ENCODE peak calls at places on chromosomes 2 and 18, in ten cellular contexts. Z, W, O, S, U, Y, X, H, Q and T are unnamed samples.

GRCh38 chr2:188439986-188440385 is 148.3 kb downstream of the GULP1 start:
- DNase-seq in O (no peak), W (no peak), U (no peak), S (no peak), X (no peak), Q (no peak), Y (no peak), H (no peak), Z (no peak), T (no peak)

GRCh38 chr18:61546598-61546997 is 213.4 kb downstream of the CDH20 start:
- DNase-seq in Q (no peak), U (no peak), X (no peak), S (no peak), O (no peak), W (peak; percentile 59), H (peak; percentile 77), Z (no peak), Y (peak; percentile 66), T (no peak)

GRCh38 chr18:43422483-43422882 is 145.2 kb upstream of the SYT4 start:
- DNase-seq in X (no peak), O (no peak), Q (no peak), Y (no peak), Z (peak; percentile 0), W (peak; percentile 0), H (no peak), S (peak; percentile 57), U (no peak), T (no peak)

GRCh38 chr2:95530734-95531133 is 46.2 kb upstream of the TRIM43B start:
- DNase-seq in O (no peak), X (no peak), Y (peak; percentile 79), Q (no peak), Z (no peak), S (no peak), H (peak; percentile 54), U (no peak), W (peak; percentile 39), T (no peak)

GRCh38 chr2:213723051-213723560 is 438.8 kb downstream of the SPAG16 start:
- DNase-seq in Y (no peak), H (no peak), U (no peak), Q (no peak), W (no peak), O (no peak), X (no peak), S (peak; percentile 80), Z (no peak), T (no peak)

GRCh38 chr2:71603851-71604708 is 150.7 kb downstream of the DYSF start:
- DNase-seq in O (no peak), H (no peak), Y (no peak), S (no peak), Q (peak; percentile 26), Z (no peak), U (no peak), W (no peak), X (no peak), T (no peak)

GRCh38 chr2:16035747-16036745 is 95.7 kb downstream of the MYCN start:
- DNase-seq in X (no peak), Q (no peak), U (no peak), Z (no peak), O (no peak), Y (no peak), W (no peak), S (peak; percentile 27), H (no peak), T (no peak)

GRCh38 chr18:22467760-22468553 is 50.2 kb upstream of the CTAGE1 start:
- DNase-seq in H (peak; percentile 82), Y (peak; percentile 99), Q (no peak), U (no peak), O (no peak), W (peak; percentile 94), S (no peak), Z (peak; percentile 88), X (no peak), T (no peak)

GRCh38 chr2:26477126-26477910 is 606 bp downstream of the OTOF start:
- DNase-seq in Q (no peak), U (no peak), S (no peak), X (no peak), Y (no peak), W (no peak), O (no peak), H (peak; percentile 16), Z (no peak), T (no peak)

GRCh38 chr2:10532631-10533101 is 84.5 kb upstream of the ODC1 start:
- DNase-seq in S (no peak), Z (no peak), H (no peak), U (no peak), Y (no peak), W (peak; percentile 41), Q (no peak), O (no peak), X (no peak), T (no peak)

GRCh38 chr2:120388222-120389035 is 42.5 kb downstream of the INHBB start:
- DNase-seq in S (no peak), H (no peak), Z (no peak), O (peak; percentile 2), X (no peak), Q (peak; percentile 32), Y (no peak), U (no peak), W (no peak), T (no peak)

GRCh38 chr2:88690591-88691338 is 708 bp upstream of the RPIA start:
- DNase-seq in Q (peak; percentile 57), U (peak; percentile 9), S (no peak), Y (no peak), X (no peak), O (peak; percentile 60), W (no peak), H (no peak), Z (peak; percentile 55), T (no peak)

GRCh38 chr2:24613154-24613814 is 122.2 kb downstream of the NCOA1 start:
- DNase-seq in S (peak; percentile 91), O (no peak), X (no peak), Z (peak; percentile 25), Y (peak; percentile 83), Q (no peak), W (no peak), H (peak; percentile 35), U (peak; percentile 4), T (peak; percentile 31)

GRCh38 chr2:144357623-144358400 is 162.1 kb downstream of the ZEB2 start:
- DNase-seq in X (no peak), Z (peak; percentile 92), H (peak; percentile 90), U (peak; percentile 25), Q (no peak), W (peak; percentile 96), S (peak; percentile 96), Y (peak; percentile 97), O (no peak), T (no peak)

GRCh38 chr2:133293544-133294270 is 274.6 kb downstream of the NCKAP5 start:
- DNase-seq in U (no peak), Z (no peak), Q (no peak), H (peak; percentile 47), W (no peak), O (no peak), Y (peak; percentile 89), X (no peak), S (no peak), T (no peak)

GRCh38 chr18:21257383-21257782 is 15.4 kb downstream of the GREB1L start:
- DNase-seq in S (no peak), H (peak; percentile 52), W (peak; percentile 61), U (no peak), Z (peak; percentile 1), X (no peak), Q (no peak), O (no peak), Y (peak; percentile 11), T (no peak)

GRCh38 chr2:19473415-19473814 is 115.0 kb upstream of the OSR1 start:
- DNase-seq in W (no peak), U (no peak), O (no peak), Y (no peak), X (no peak), S (no peak), Z (no peak), Q (no peak), H (no peak), T (no peak)

GRCh38 chr2:37335604-37336003 is 8.8 kb upstream of the QPCT start:
- DNase-seq in Z (no peak), H (no peak), U (no peak), O (no peak), W (no peak), S (no peak), X (no peak), Q (no peak), Y (no peak), T (no peak)

GRCh38 chr18:58624011-58624410 is 4.9 kb downstream of the ALPK2 start:
- DNase-seq in Z (no peak), X (no peak), S (no peak), O (no peak), Y (no peak), Q (no peak), W (no peak), U (no peak), H (no peak), T (no peak)

GRCh38 chr2:63053889-63054725 is 3.5 kb downstream of the OTX1 start:
- DNase-seq in Y (no peak), U (peak; percentile 17), S (peak; percentile 91), Z (no peak), H (no peak), X (no peak), W (no peak), Q (no peak), O (peak; percentile 37), T (peak; percentile 65)

GRCh38 chr2:189798312-189799029 is 14.2 kb downstream of the PMS1 start:
- DNase-seq in U (no peak), Z (peak; percentile 47), W (peak; percentile 52), Q (no peak), O (no peak), S (peak; percentile 27), X (no peak), Y (peak; percentile 80), H (peak; percentile 57), T (no peak)

GRCh38 chr2:54629914-54630609 is 93.4 kb upstream of the EML6 start:
- DNase-seq in X (no peak), Y (no peak), U (no peak), Q (no peak), Z (peak; percentile 89), H (peak; percentile 29), O (peak; percentile 29), S (peak; percentile 70), W (peak; percentile 89), T (no peak)

GRCh38 chr2:240460781-240461431 is 25.4 kb downstream of the GPC1 start:
- DNase-seq in W (no peak), Y (no peak), Z (no peak), S (no peak), X (no peak), U (no peak), H (no peak), O (peak; percentile 6), Q (peak; percentile 38), T (no peak)

GRCh38 chr2:40150206-40150765 is 301.6 kb downstream of the SLC8A1 start:
- DNase-seq in W (no peak), S (no peak), X (no peak), Q (no peak), O (no peak), U (no peak), Y (no peak), Z (no peak), H (no peak), T (no peak)

GRCh38 chr2:13005761-13006336 is 289.1 kb downstream of the TRIB2 start:
- DNase-seq in W (no peak), Z (no peak), Q (no peak), O (no peak), U (no peak), Y (no peak), X (no peak), S (no peak), H (no peak), T (no peak)

GRCh38 chr18:73975266-73975665 is 172.4 kb downstream of the FBXO15 start:
- DNase-seq in O (no peak), Y (no peak), X (peak; percentile 46), Z (no peak), S (no peak), W (no peak), H (no peak), Q (no peak), U (no peak), T (no peak)

GRCh38 chr2:121088251-121089004 is 196.6 kb downstream of the TFCP2L1 start:
- DNase-seq in O (no peak), H (no peak), S (no peak), W (no peak), Y (no peak), X (no peak), U (no peak), Q (no peak), Z (no peak), T (no peak)

GRCh38 chr2:189337648-189338047 is 103.6 kb upstream of the WDR75 start:
- DNase-seq in X (no peak), W (no peak), Q (no peak), Z (peak; percentile 58), O (no peak), S (no peak), H (peak; percentile 62), U (no peak), Y (peak; percentile 85), T (no peak)